ENCODE peak calls at places on chromosome 11, in four cellular contexts. B, T, I and K are unnamed samples.

GRCh38 chr11:62830904-62831519 is 839 bp downstream of the STX5 start:
- DNase-seq in I (no peak), T (peak), B (no peak), K (peak)

GRCh38 chr11:63961608-63962412 is 12.6 kb upstream of the COX8A start:
- DNase-seq in I (no peak), B (no peak), T (no peak), K (peak)

GRCh38 chr11:9896902-9897301 is 233.0 kb downstream of the SWAP70 start:
- DNase-seq in I (no peak), B (no peak), T (no peak), K (no peak)

GRCh38 chr11:61728940-61729219 is 23.6 kb upstream of the MYRF start:
- DNase-seq in B (peak), I (peak), T (no peak), K (peak)

GRCh38 chr11:77113382-77114088 is 10.9 kb downstream of the OMP start:
- DNase-seq in I (no peak), B (peak), T (peak), K (peak)

GRCh38 chr11:43327987-43328386 is 16.2 kb downstream of the API5 start:
- DNase-seq in B (peak), I (peak), T (no peak), K (peak)

GRCh38 chr11:79043726-79044125 is 397.1 kb downstream of the TENM4 start:
- DNase-seq in B (no peak), T (no peak), I (no peak), K (no peak)

GRCh38 chr11:75474240-75474639 is 41.2 kb upstream of the KLHL35 start:
- DNase-seq in I (no peak), B (no peak), T (no peak), K (peak)

GRCh38 chr11:61972112-61972795 is 4.8 kb upstream of the FTH1 start:
- DNase-seq in I (no peak), T (no peak), B (no peak), K (no peak)

GRCh38 chr11:130209944-130210854 is 50.6 kb downstream of the ST14 start:
- DNase-seq in I (no peak), B (no peak), T (no peak), K (no peak)

GRCh38 chr11:12461516-12461915 is 84.1 kb downstream of the PARVA start:
- DNase-seq in I (no peak), B (peak), T (no peak), K (no peak)

GRCh38 chr11:62068730-62069129 is 55.1 kb upstream of the INCENP start:
- DNase-seq in I (no peak), T (no peak), B (no peak), K (no peak)

GRCh38 chr11:23494981-23495380 is 634.7 kb upstream of the CCDC179 start:
- DNase-seq in I (no peak), T (no peak), B (no peak), K (no peak)

GRCh38 chr11:23021287-23021863 is 161.1 kb upstream of the CCDC179 start:
- DNase-seq in B (peak), I (peak), T (peak), K (peak)

GRCh38 chr11:114650661-114651060 is 27.7 kb upstream of the NXPE2 start:
- DNase-seq in I (no peak), T (no peak), B (no peak), K (no peak)

GRCh38 chr11:86081465-86081864 is 12.6 kb upstream of the PICALM start:
- DNase-seq in B (no peak), I (no peak), T (no peak), K (no peak)

GRCh38 chr11:117884994-117885393 is 8.5 kb upstream of the FXYD6 start:
- DNase-seq in I (no peak), B (no peak), T (no peak), K (peak)

GRCh38 chr11:22130462-22131053 is 62.3 kb upstream of the ANO5 start:
- DNase-seq in I (no peak), B (no peak), T (no peak), K (no peak)

GRCh38 chr11:19905280-19905853 is 192.7 kb downstream of the NAV2 start:
- DNase-seq in B (peak), T (peak), I (no peak), K (peak)

GRCh38 chr11:47599821-47600377 is 5.7 kb upstream of the C1QTNF4 start:
- DNase-seq in T (no peak), I (no peak), B (no peak), K (no peak)

GRCh38 chr11:86244063-86244521 is 461 bp upstream of the EED start:
- DNase-seq in T (peak), B (peak), I (no peak), K (peak)

GRCh38 chr11:104152941-104153340 is 11.0 kb downstream of the PDGFD start:
- DNase-seq in B (no peak), I (no peak), T (peak), K (no peak)